ENCODE peak calls at places on chromosomes 12 and 14, in four cellular contexts. U, V, C and O are unnamed samples.

GRCh38 chr14:71739273-71739990 is 192.8 kb upstream of the RGS6 start:
- DNase-seq in V (no peak), C (peak), U (peak), O (peak)

GRCh38 chr12:124303579-124304313 is 8.9 kb downstream of the RFLNA start:
- DNase-seq in U (no peak), C (no peak), V (no peak), O (no peak)

GRCh38 chr12:52542157-52542556 is 10.8 kb downstream of the KRT71 start:
- DNase-seq in U (no peak), C (no peak), V (no peak), O (no peak)

GRCh38 chr14:38420045-38420444 is 164.2 kb upstream of the CLEC14A start:
- DNase-seq in U (no peak), C (no peak), V (no peak), O (peak)

GRCh38 chr14:104112113-104112505 is 26.3 kb upstream of the KIF26A start:
- DNase-seq in V (no peak), C (peak), U (no peak), O (no peak)

GRCh38 chr14:100664841-100665425 is 61.8 kb upstream of the DLK1 start:
- DNase-seq in U (no peak), V (no peak), C (peak), O (peak)

GRCh38 chr14:85333313-85333712 is 196.6 kb upstream of the FLRT2 start:
- DNase-seq in U (peak), V (no peak), C (no peak), O (peak)

GRCh38 chr14:99260652-99261551 is 11.1 kb downstream of the BCL11B start:
- DNase-seq in U (no peak), C (no peak), V (no peak), O (no peak)

GRCh38 chr12:8890313-8891084 is 23.8 kb upstream of the PHC1 start:
- DNase-seq in U (no peak), C (peak), V (peak), O (peak)